ENCODE peak calls at places on chromosomes 12 and 14, in five cellular contexts. D is GM12878, V is HCT116, J is SK-N-SH, M is K562. Y is an unnamed sample.

GRCh38 chr12:75964150-75964549 is 67.4 kb downstream of the PHLDA1 start:
- DNase-seq in J (no peak), M (no peak), D (no peak), V (no peak), Y (peak)

GRCh38 chr12:11765817-11766794 is 116.6 kb downstream of the ETV6 start:
- DNase-seq in J (no peak), M (no peak), D (peak), V (no peak), Y (no peak)

GRCh38 chr12:109836916-109837315 is 3.7 kb upstream of the TRPV4 start:
- DNase-seq in D (no peak), M (no peak), V (no peak), J (no peak), Y (no peak)

GRCh38 chr12:89276860-89277259 is 75.4 kb downstream of the DUSP6 start:
- DNase-seq in J (no peak), D (no peak), M (no peak), V (no peak), Y (no peak)

GRCh38 chr12:46266382-46266791 is 2.5 kb downstream of the SLC38A1 start:
- DNase-seq in M (peak), J (peak), V (no peak), D (no peak), Y (no peak)

GRCh38 chr14:68523994-68524725 is 268.7 kb downstream of the ZFP36L1 start:
- DNase-seq in D (no peak), M (no peak), V (no peak), J (no peak), Y (no peak)

GRCh38 chr14:35335388-35336092 is 43.4 kb downstream of the PSMA6 start:
- DNase-seq in D (no peak), M (no peak), J (peak), V (no peak), Y (no peak)

GRCh38 chr12:121799175-121799841 is 4.5 kb upstream of the SETD1B start:
- DNase-seq in D (no peak), J (peak), M (peak), V (peak), Y (peak)

GRCh38 chr14:26531894-26532293 is 65.9 kb downstream of the NOVA1 start:
- DNase-seq in J (no peak), M (no peak), V (no peak), D (no peak), Y (no peak)

GRCh38 chr14:102785598-102785963 is 8.3 kb downstream of the TRAF3 start:
- DNase-seq in J (no peak), D (no peak), V (no peak), M (no peak), Y (no peak)

GRCh38 chr12:113103756-113104450 is 31.7 kb downstream of the RASAL1 start:
- DNase-seq in V (no peak), M (peak), D (no peak), J (peak), Y (no peak)

DNA sequence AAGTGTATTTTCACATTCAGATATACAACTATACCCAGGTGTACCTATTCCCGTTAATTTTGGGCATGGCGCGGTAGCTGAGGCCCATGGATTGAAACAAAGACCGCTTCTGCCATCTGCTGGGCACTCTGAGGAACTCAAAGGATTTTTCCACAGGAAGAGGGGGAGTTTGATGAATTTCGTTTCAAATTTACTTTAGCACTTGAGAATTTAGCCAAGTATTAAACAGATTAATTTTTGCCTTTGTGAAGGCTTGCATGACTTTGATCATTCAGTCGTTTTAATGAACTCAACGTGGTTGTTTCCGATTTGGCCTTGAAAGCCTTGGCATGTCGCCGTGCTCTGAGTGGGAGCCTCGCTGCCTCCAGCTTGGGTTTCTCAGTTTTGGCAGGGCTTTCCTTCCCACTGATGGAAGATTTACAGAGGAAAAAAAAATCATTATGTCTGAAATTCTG is 153.2 kb upstream of the DDHD1 start:
- DNase-seq in J (peak), M (peak), D (no peak), V (peak), Y (peak)
- H3K27ac ChIP-seq in J (peak), M (no peak), D (no peak), V (no peak), Y (no peak)

GRCh38 chr12:84862190-84862589 is 50.4 kb downstream of the SLC6A15 start:
- DNase-seq in M (no peak), V (no peak), D (no peak), J (no peak), Y (no peak)
- TF ChIP-seq REST in M (no peak), V (no peak), D (no peak), J (no peak), Y (no peak)

GRCh38 chr12:103824290-103824689 is 16.7 kb downstream of the NT5DC3 start:
- DNase-seq in J (no peak), M (no peak), D (no peak), V (no peak), Y (no peak)

GRCh38 chr12:103819892-103820291 is 21.1 kb downstream of the NT5DC3 start:
- DNase-seq in J (no peak), V (no peak), M (no peak), D (no peak), Y (no peak)

GRCh38 chr12:103820881-103821489 is 20.0 kb downstream of the NT5DC3 start:
- DNase-seq in M (no peak), V (no peak), J (no peak), D (no peak), Y (no peak)

GRCh38 chr12:103823871-103824270 is 17.2 kb downstream of the NT5DC3 start:
- DNase-seq in V (no peak), M (no peak), D (no peak), J (no peak), Y (no peak)

GRCh38 chr12:103821773-103822172 is 19.3 kb downstream of the NT5DC3 start:
- DNase-seq in D (no peak), J (no peak), M (no peak), V (no peak), Y (no peak)
- TF ChIP-seq POLR2AphosphoS5 in D (no peak), J (peak), M (no peak), V (no peak), Y (no peak)

GRCh38 chr12:110917961-110918360 is 2.4 kb downstream of the MYL2 start:
- DNase-seq in M (no peak), V (no peak), D (no peak), J (no peak), Y (no peak)

GRCh38 chr12:110913119-110914056 is 7.0 kb downstream of the MYL2 start:
- DNase-seq in V (no peak), J (no peak), D (peak), M (no peak), Y (no peak)

GRCh38 chr12:110917467-110917866 is 2.9 kb downstream of the MYL2 start:
- DNase-seq in D (no peak), M (no peak), V (peak), J (no peak), Y (no peak)

GRCh38 chr12:110919720-110920119 is 659 bp downstream of the MYL2 start:
- DNase-seq in D (no peak), V (no peak), M (no peak), J (no peak), Y (no peak)

GRCh38 chr12:110916295-110916875 is 4.0 kb downstream of the MYL2 start:
- DNase-seq in M (no peak), J (no peak), D (no peak), V (no peak), Y (no peak)
- H3K27ac ChIP-seq in M (no peak), J (no peak), D (no peak), V (no peak), Y (no peak)

DNA sequence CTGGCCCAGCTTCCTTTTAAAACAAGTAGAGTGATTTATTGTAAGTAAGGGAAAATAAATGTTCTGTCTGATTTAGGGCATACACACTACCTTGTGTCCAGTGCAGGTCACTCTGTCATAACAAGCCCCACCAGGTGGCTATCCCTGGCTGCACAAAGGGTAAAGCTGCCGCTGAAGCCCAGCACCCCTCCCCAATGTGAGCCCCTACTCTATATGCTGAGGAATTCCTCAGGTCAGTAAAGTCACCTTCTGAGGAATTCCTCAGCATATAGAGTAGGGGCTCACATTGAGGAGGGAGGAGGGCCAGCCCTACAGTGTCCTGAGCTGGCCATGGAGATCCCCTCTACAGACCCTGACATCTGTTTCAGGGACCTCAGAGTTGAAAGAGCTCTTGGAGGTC is 67.2 kb downstream of the TBC1D30 start:
- DNase-seq in D (no peak), V (no peak), J (no peak), M (no peak), Y (no peak)
- TF ChIP-seq REST in D (no peak), V (no peak), J (no peak), M (no peak), Y (no peak)

DNA sequence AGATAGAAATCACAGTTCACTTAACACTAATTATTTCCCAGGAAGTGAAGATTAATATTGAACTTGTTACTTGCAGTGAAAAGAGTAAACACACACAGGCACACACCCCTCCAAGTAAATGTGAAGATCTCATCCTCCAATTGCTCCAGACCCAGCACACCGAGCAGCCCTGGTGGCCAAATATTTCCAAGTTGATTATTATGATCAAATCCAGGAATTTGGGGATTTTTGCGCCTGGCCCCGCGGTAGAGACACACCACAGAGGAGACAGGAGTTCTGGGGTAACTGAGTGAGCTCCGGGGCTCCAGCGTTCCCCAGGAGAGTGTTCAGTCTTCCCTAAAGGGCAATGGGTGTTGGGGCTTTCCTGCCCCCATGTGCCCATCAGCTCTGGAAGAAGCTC is 431.5 kb downstream of the BCL11B start:
- DNase-seq in D (no peak), V (no peak), M (no peak), J (no peak), Y (no peak)
- TF ChIP-seq POLR2AphosphoS5 in D (no peak), V (no peak), M (no peak), J (no peak), Y (no peak)

GRCh38 chr12:124352839-124353238 is 57.9 kb downstream of the RFLNA start:
- DNase-seq in V (no peak), M (peak), D (no peak), J (no peak), Y (peak)
- H3K27ac ChIP-seq in V (no peak), M (no peak), D (no peak), J (no peak), Y (peak)

Y was measured in HL-60.